ENCODE peak calls at places on chromosomes 5 and 9, in ten cellular contexts. J is heart left ventricle; M is psoas muscle; Y is breast epithelium; A is naive thymus-derived CD4-positive, alpha-beta T cell; F is testis; D is GM23248; L is body of pancreas; X is BE2C; V is Panc1. Z is an unnamed sample. For H3K36me3 and H3K27me3, the result is how much of the 10 kb centered on the place peaks cover.

GRCh38 chr5:19179561-19179960 is 808.4 kb downstream of the CDH18 start:
- DNase-seq in Y (no peak), L (no peak), D (no peak), M (no peak), F (no peak), X (no peak), J (no peak), V (no peak), A (no peak), Z (no peak)

GRCh38 chr5:13510616-13511015 is 433.9 kb downstream of the DNAH5 start:
- DNase-seq in L (no peak), Y (no peak), V (no peak), D (no peak), A (no peak), J (no peak), M (no peak), F (no peak), X (no peak), Z (no peak)

GRCh38 chr5:122668552-122668951 is 106.3 kb upstream of the SNX2 start:
- DNase-seq in V (no peak), F (no peak), X (no peak), L (no peak), M (no peak), D (no peak), A (no peak), Y (no peak), J (no peak), Z (no peak)

GRCh38 chr5:10289991-10290390 is 17.7 kb downstream of the CMBL start:
- DNase-seq in F (no peak), D (no peak), Y (peak), X (no peak), J (no peak), V (no peak), M (no peak), L (no peak), A (no peak), Z (no peak)

GRCh38 chr5:73825219-73825618 is 199.2 kb downstream of the ARHGEF28 start:
- DNase-seq in L (no peak), X (no peak), F (no peak), Y (no peak), A (no peak), M (no peak), D (no peak), J (no peak), V (no peak), Z (no peak)

GRCh38 chr5:143228597-143229293 is 174.7 kb downstream of the NR3C1 start:
- DNase-seq in L (no peak), J (no peak), F (no peak), V (no peak), X (no peak), Y (no peak), M (no peak), D (no peak), A (no peak), Z (no peak)

GRCh38 chr9:126312584-126313551 is 13.8 kb upstream of the MVB12B start:
- DNase-seq in X (no peak), F (no peak), L (no peak), M (no peak), J (no peak), Y (no peak), A (no peak), V (no peak), D (no peak), Z (no peak)

GRCh38 chr5:53739111-53739510 is 178.7 kb downstream of the NDUFS4 start:
- DNase-seq in X (no peak), D (no peak), M (no peak), J (no peak), A (no peak), V (no peak), Y (no peak), F (no peak), L (no peak), Z (no peak)

GRCh38 chr9:79572891-79573696 is 1.3 kb downstream of the TLE4 start:
- DNase-seq in J (peak), A (peak), V (no peak), X (peak), L (peak), D (peak), M (peak), Y (peak), F (peak), Z (peak)

GRCh38 chr5:26669523-26669922 is 368.9 kb downstream of the CDH9 start:
- DNase-seq in Y (no peak), D (no peak), M (no peak), J (no peak), A (no peak), F (no peak), X (no peak), V (no peak), L (no peak), Z (peak)

GRCh38 chr5:1079486-1079885 is 32.4 kb downstream of the SLC12A7 start:
- DNase-seq in J (no peak), Y (no peak), A (no peak), V (no peak), X (no peak), D (no peak), L (no peak), M (no peak), F (no peak), Z (no peak)

GRCh38 chr5:1079961-1080360 is 31.9 kb downstream of the SLC12A7 start:
- DNase-seq in V (no peak), L (no peak), J (no peak), D (no peak), M (no peak), Y (no peak), X (no peak), A (no peak), F (no peak), Z (no peak)

GRCh38 chr5:1081519-1081918 is 30.3 kb downstream of the SLC12A7 start:
- DNase-seq in D (no peak), A (no peak), J (no peak), Y (no peak), L (no peak), X (no peak), F (no peak), M (no peak), V (no peak), Z (no peak)

GRCh38 chr5:1078851-1079250 is 33.0 kb downstream of the SLC12A7 start:
- DNase-seq in D (no peak), J (no peak), F (no peak), V (no peak), Y (no peak), M (no peak), A (no peak), L (no peak), X (no peak), Z (no peak)

GRCh38 chr5:1080414-1080813 is 31.4 kb downstream of the SLC12A7 start:
- DNase-seq in J (no peak), M (no peak), V (no peak), L (no peak), D (no peak), Y (no peak), A (no peak), F (peak), X (no peak), Z (no peak)
- H3K36me3 ChIP-seq in J (under half), M (under half), V (under half), L (under half), D (under half), Y (under half), A (half or more), F (under half), X (under half), Z (under half)

GRCh38 chr9:110738982-110739381 is 70.4 kb downstream of the MUSK start:
- DNase-seq in A (no peak), Y (no peak), L (no peak), J (no peak), D (no peak), F (no peak), M (no peak), V (no peak), X (no peak), Z (no peak)

GRCh38 chr9:110745656-110746055 is 77.1 kb downstream of the MUSK start:
- DNase-seq in A (no peak), F (no peak), D (peak), M (peak), X (no peak), Y (no peak), J (no peak), V (no peak), L (no peak), Z (no peak)

GRCh38 chr9:110746211-110746930 is 77.8 kb downstream of the MUSK start:
- DNase-seq in M (no peak), J (no peak), X (no peak), F (no peak), A (no peak), L (no peak), Y (no peak), V (no peak), D (no peak), Z (no peak)

GRCh38 chr9:110744753-110745522 is 76.3 kb downstream of the MUSK start:
- DNase-seq in X (no peak), Y (no peak), L (peak), A (no peak), F (peak), J (no peak), V (peak), D (peak), M (peak), Z (no peak)

GRCh38 chr9:110742741-110743371 is 74.3 kb downstream of the MUSK start:
- DNase-seq in L (no peak), X (no peak), A (no peak), M (no peak), Y (no peak), D (peak), V (no peak), J (no peak), F (no peak), Z (no peak)
- H3K27me3 ChIP-seq in L (under half), X (under half), A (under half), M (under half), Y (under half), D (under half), V (under half), J (under half), F (under half), Z (under half)

DNA sequence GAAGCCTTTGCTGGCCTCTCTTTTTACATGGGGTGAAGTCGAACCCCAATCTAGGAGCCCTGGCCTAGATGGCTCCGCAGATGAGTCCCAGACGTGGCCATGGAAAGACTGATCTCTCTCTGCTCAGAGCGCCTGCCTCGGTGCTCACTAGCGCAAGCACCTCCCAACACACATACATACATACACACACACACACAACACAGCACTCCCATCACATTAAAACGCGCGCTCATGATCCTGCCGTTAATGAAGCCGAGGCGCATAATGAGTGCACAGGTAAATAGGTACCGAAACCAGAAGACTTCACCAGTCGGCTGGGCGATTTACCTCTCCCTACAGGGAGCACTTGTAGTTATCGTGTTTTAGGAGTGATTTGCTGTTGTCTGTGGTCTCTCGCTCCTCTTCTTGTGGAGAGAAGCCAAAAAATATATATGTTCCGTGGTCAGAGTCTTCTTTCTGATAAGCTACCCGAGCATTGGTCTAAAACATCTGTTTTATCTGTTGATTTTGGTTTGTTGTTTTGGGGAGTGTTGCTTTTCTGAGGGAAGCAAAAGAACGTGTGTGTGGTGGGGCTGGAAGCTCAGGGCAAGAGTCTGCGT is 207.7 kb downstream of the MEF2C start:
- DNase-seq in F (peak), L (no peak), A (no peak), Y (no peak), J (no peak), V (no peak), X (no peak), D (no peak), M (no peak), Z (no peak)
- H3K4me3 ChIP-seq in F (peak), L (no peak), A (peak), Y (peak), J (peak), V (peak), X (peak), D (peak), M (peak), Z (peak)

GRCh38 chr5:103827976-103828375 is 265.4 kb upstream of the NUDT12 start:
- DNase-seq in M (no peak), F (no peak), A (no peak), D (no peak), V (no peak), X (no peak), L (no peak), J (no peak), Y (no peak), Z (no peak)
- H3K36me3 ChIP-seq in M (under half), F (under half), A (under half), D (under half), V (under half), X (under half), L (under half), J (under half), Y (under half), Z (under half)

GRCh38 chr5:525164-525761 is 1.0 kb upstream of the SLC9A3 start:
- DNase-seq in X (no peak), Y (no peak), V (no peak), F (no peak), J (no peak), A (no peak), L (no peak), D (no peak), M (no peak), Z (no peak)
- H3K27me3 ChIP-seq in X (half or more), Y (under half), V (under half), F (under half), J (half or more), A (under half), L (under half), D (half or more), M (under half), Z (half or more)

GRCh38 chr5:90557391-90557790 is 1.2 kb upstream of the ADGRV1 start:
- DNase-seq in Y (no peak), X (no peak), J (no peak), L (no peak), V (no peak), M (no peak), A (no peak), F (no peak), D (no peak), Z (no peak)
- H3K4me3 ChIP-seq in Y (no peak), X (no peak), J (no peak), L (no peak), V (no peak), M (no peak), A (no peak), F (no peak), D (no peak), Z (peak)

GRCh38 chr9:88694625-88695024 is 159.6 kb downstream of the NXNL2 start:
- DNase-seq in Y (no peak), F (no peak), V (no peak), X (no peak), L (no peak), A (no peak), J (peak), M (no peak), D (peak), Z (no peak)
- H3K36me3 ChIP-seq in Y (under half), F (under half), V (under half), X (under half), L (under half), A (under half), J (under half), M (under half), D (under half), Z (under half)

GRCh38 chr5:566636-567309 is 42.5 kb upstream of the SLC9A3 start:
- DNase-seq in V (no peak), X (peak), A (no peak), D (no peak), M (no peak), L (no peak), J (no peak), Y (no peak), F (peak), Z (peak)
- H3K27me3 ChIP-seq in V (under half), X (under half), A (under half), D (under half), M (under half), L (under half), J (under half), Y (under half), F (under half), Z (under half)

DNA sequence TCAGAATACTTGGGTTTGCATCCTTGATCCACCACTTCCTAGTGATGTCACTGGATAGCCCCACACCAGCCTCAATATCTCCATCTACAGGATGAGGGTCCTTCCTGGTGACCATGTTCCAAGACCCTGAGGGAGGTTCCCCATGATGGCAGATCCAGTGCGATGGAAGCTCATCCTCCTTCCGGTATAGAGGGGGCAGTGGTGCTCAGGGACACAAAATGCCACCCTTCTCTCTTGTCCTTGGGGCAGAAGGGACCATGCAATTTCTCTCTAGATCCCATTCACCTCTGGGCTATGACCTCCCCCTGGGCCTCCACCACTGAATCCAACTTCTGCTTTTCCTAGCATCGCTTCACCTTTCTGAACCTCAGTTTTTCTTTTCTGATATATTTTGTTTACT is 5.4 kb upstream of the SLC25A51 start:
- DNase-seq in J (no peak), Y (no peak), V (no peak), L (no peak), D (no peak), F (no peak), A (no peak), X (no peak), M (no peak), Z (peak)
- H3K4me3 ChIP-seq in J (no peak), Y (no peak), V (no peak), L (no peak), D (no peak), F (no peak), A (no peak), X (no peak), M (no peak), Z (no peak)

Z was measured in H7.